ENCODE peak calls at places on chromosome 19, in ten cellular contexts. One of them, this sample, is unnamed.

GRCh38 chr19:17468302-17469091 is 1.8 kb upstream of the SLC27A1 start:
- DNase-seq in Karpas-422: no peak
- DNase-seq in ascending aorta: no peak
- DNase-seq in Peyer's patch: no peak
- DNase-seq in left ventricle myocardium inferior: peak; percentile 83
- DNase-seq in fibroblast of lung: peak; percentile 8
- DNase-seq in stomach: peak; percentile 85
- DNase-seq in ovary: peak; percentile 77
- DNase-seq in SK-N-SH: no peak
- DNase-seq in aorta: no peak
- DNase-seq in this sample: peak; percentile 75

GRCh38 chr19:41995959-41996797 is 2.1 kb upstream of the ATP1A3 start:
- DNase-seq in Karpas-422: peak; percentile 83
- DNase-seq in ascending aorta: no peak
- DNase-seq in Peyer's patch: no peak
- DNase-seq in left ventricle myocardium inferior: no peak
- DNase-seq in fibroblast of lung: no peak
- DNase-seq in stomach: no peak
- DNase-seq in ovary: no peak
- DNase-seq in SK-N-SH: peak; percentile 90
- DNase-seq in aorta: no peak
- DNase-seq in this sample: no peak

GRCh38 chr19:16347706-16348105 is 23.1 kb downstream of the KLF2 start:
- DNase-seq in Karpas-422: no peak
- DNase-seq in ascending aorta: no peak
- DNase-seq in Peyer's patch: no peak
- DNase-seq in left ventricle myocardium inferior: no peak
- DNase-seq in fibroblast of lung: no peak
- DNase-seq in stomach: no peak
- DNase-seq in ovary: no peak
- DNase-seq in SK-N-SH: no peak
- DNase-seq in aorta: no peak
- DNase-seq in this sample: no peak

GRCh38 chr19:32779082-32779481 is 59.5 kb downstream of the TDRD12 start:
- DNase-seq in Karpas-422: no peak
- DNase-seq in ascending aorta: no peak
- DNase-seq in Peyer's patch: no peak
- DNase-seq in left ventricle myocardium inferior: no peak
- DNase-seq in fibroblast of lung: no peak
- DNase-seq in stomach: no peak
- DNase-seq in ovary: no peak
- DNase-seq in SK-N-SH: no peak
- DNase-seq in aorta: no peak
- DNase-seq in this sample: no peak

GRCh38 chr19:18650468-18651001 is 13.7 kb downstream of the KLHL26 start:
- DNase-seq in Karpas-422: no peak
- DNase-seq in ascending aorta: peak; percentile 73
- DNase-seq in Peyer's patch: no peak
- DNase-seq in left ventricle myocardium inferior: peak; percentile 82
- DNase-seq in fibroblast of lung: peak; percentile 81
- DNase-seq in stomach: peak; percentile 45
- DNase-seq in ovary: peak; percentile 66
- DNase-seq in SK-N-SH: no peak
- DNase-seq in aorta: peak; percentile 95
- DNase-seq in this sample: peak; percentile 51

GRCh38 chr19:38852231-38853044 is 2.7 kb upstream of the HNRNPL start:
- DNase-seq in Karpas-422: peak; percentile 82
- DNase-seq in ascending aorta: no peak
- DNase-seq in Peyer's patch: peak; percentile 66
- DNase-seq in left ventricle myocardium inferior: peak; percentile 69
- DNase-seq in fibroblast of lung: peak; percentile 69
- DNase-seq in stomach: peak; percentile 56
- DNase-seq in ovary: peak; percentile 72
- DNase-seq in SK-N-SH: peak; percentile 43
- DNase-seq in aorta: peak; percentile 89
- DNase-seq in this sample: peak; percentile 65

GRCh38 chr19:33469171-33470039 is 52.2 kb downstream of the PEPD start:
- DNase-seq in Karpas-422: no peak
- DNase-seq in ascending aorta: no peak
- DNase-seq in Peyer's patch: no peak
- DNase-seq in left ventricle myocardium inferior: no peak
- DNase-seq in fibroblast of lung: no peak
- DNase-seq in stomach: no peak
- DNase-seq in ovary: no peak
- DNase-seq in SK-N-SH: no peak
- DNase-seq in aorta: peak; percentile 63
- DNase-seq in this sample: no peak

GRCh38 chr19:10339380-10339960 is at the start of gene ICAM3:
- DNase-seq in Karpas-422: peak; percentile 87
- DNase-seq in ascending aorta: no peak
- DNase-seq in Peyer's patch: peak; percentile 73
- DNase-seq in left ventricle myocardium inferior: peak; percentile 32
- DNase-seq in fibroblast of lung: no peak
- DNase-seq in stomach: peak; percentile 36
- DNase-seq in ovary: no peak
- DNase-seq in SK-N-SH: no peak
- DNase-seq in aorta: peak; percentile 73
- DNase-seq in this sample: no peak

GRCh38 chr19:51398096-51398704 is 7.8 kb upstream of the C19orf84 start:
- DNase-seq in Karpas-422: peak; percentile 92
- DNase-seq in ascending aorta: no peak
- DNase-seq in Peyer's patch: no peak
- DNase-seq in left ventricle myocardium inferior: no peak
- DNase-seq in fibroblast of lung: peak; percentile 6
- DNase-seq in stomach: no peak
- DNase-seq in ovary: no peak
- DNase-seq in SK-N-SH: peak; percentile 55
- DNase-seq in aorta: no peak
- DNase-seq in this sample: no peak

GRCh38 chr19:15673176-15673654 is 328 bp downstream of the CYP4F12 start:
- DNase-seq in Karpas-422: no peak
- DNase-seq in ascending aorta: no peak
- DNase-seq in Peyer's patch: no peak
- DNase-seq in left ventricle myocardium inferior: peak; percentile 15
- DNase-seq in fibroblast of lung: no peak
- DNase-seq in stomach: peak; percentile 28
- DNase-seq in ovary: no peak
- DNase-seq in SK-N-SH: no peak
- DNase-seq in aorta: no peak
- DNase-seq in this sample: no peak

GRCh38 chr19:30543243-30543945 is 171.2 kb downstream of the ZNF536 start:
- DNase-seq in Karpas-422: no peak
- DNase-seq in ascending aorta: no peak
- DNase-seq in Peyer's patch: no peak
- DNase-seq in left ventricle myocardium inferior: no peak
- DNase-seq in fibroblast of lung: no peak
- DNase-seq in stomach: no peak
- DNase-seq in ovary: no peak
- DNase-seq in SK-N-SH: no peak
- DNase-seq in aorta: no peak
- DNase-seq in this sample: no peak

GRCh38 chr19:55542292-55542855 is 3.0 kb downstream of the SBK3 start:
- DNase-seq in Karpas-422: no peak
- DNase-seq in ascending aorta: no peak
- DNase-seq in Peyer's patch: no peak
- DNase-seq in left ventricle myocardium inferior: no peak
- DNase-seq in fibroblast of lung: no peak
- DNase-seq in stomach: no peak
- DNase-seq in ovary: no peak
- DNase-seq in SK-N-SH: no peak
- DNase-seq in aorta: no peak
- DNase-seq in this sample: no peak

GRCh38 chr19:40604647-40605200 is 3.6 kb downstream of the LTBP4 start:
- DNase-seq in Karpas-422: no peak
- DNase-seq in ascending aorta: no peak
- DNase-seq in Peyer's patch: no peak
- DNase-seq in left ventricle myocardium inferior: no peak
- DNase-seq in fibroblast of lung: no peak
- DNase-seq in stomach: no peak
- DNase-seq in ovary: peak; percentile 49
- DNase-seq in SK-N-SH: no peak
- DNase-seq in aorta: no peak
- DNase-seq in this sample: no peak

GRCh38 chr19:12364391-12365093 is 941 bp downstream of the ZNF442 start:
- DNase-seq in Karpas-422: no peak
- DNase-seq in ascending aorta: no peak
- DNase-seq in Peyer's patch: no peak
- DNase-seq in left ventricle myocardium inferior: peak; percentile 15
- DNase-seq in fibroblast of lung: peak; percentile 10
- DNase-seq in stomach: no peak
- DNase-seq in ovary: peak; percentile 23
- DNase-seq in SK-N-SH: peak; percentile 54
- DNase-seq in aorta: peak; percentile 75
- DNase-seq in this sample: no peak

GRCh38 chr19:8655340-8655709 is 24.9 kb downstream of the NFILZ start:
- DNase-seq in Karpas-422: no peak
- DNase-seq in ascending aorta: no peak
- DNase-seq in Peyer's patch: no peak
- DNase-seq in left ventricle myocardium inferior: no peak
- DNase-seq in fibroblast of lung: no peak
- DNase-seq in stomach: no peak
- DNase-seq in ovary: no peak
- DNase-seq in SK-N-SH: peak; percentile 22
- DNase-seq in aorta: peak; percentile 58
- DNase-seq in this sample: no peak

GRCh38 chr19:7199613-7200533 is 94.3 kb downstream of the INSR start:
- DNase-seq in Karpas-422: no peak
- DNase-seq in ascending aorta: no peak
- DNase-seq in Peyer's patch: no peak
- DNase-seq in left ventricle myocardium inferior: no peak
- DNase-seq in fibroblast of lung: no peak
- DNase-seq in stomach: peak; percentile 46
- DNase-seq in ovary: no peak
- DNase-seq in SK-N-SH: no peak
- DNase-seq in aorta: no peak
- DNase-seq in this sample: no peak

GRCh38 chr19:18091217-18091608 is 4.5 kb upstream of the IL12RB1 start:
- DNase-seq in Karpas-422: peak; percentile 84
- DNase-seq in ascending aorta: peak; percentile 52
- DNase-seq in Peyer's patch: peak; percentile 94
- DNase-seq in left ventricle myocardium inferior: peak; percentile 52
- DNase-seq in fibroblast of lung: no peak
- DNase-seq in stomach: peak; percentile 61
- DNase-seq in ovary: no peak
- DNase-seq in SK-N-SH: no peak
- DNase-seq in aorta: no peak
- DNase-seq in this sample: no peak

GRCh38 chr19:58033741-58034475 is at the start of gene ZSCAN1:
- DNase-seq in Karpas-422: no peak
- DNase-seq in ascending aorta: no peak
- DNase-seq in Peyer's patch: peak; percentile 29
- DNase-seq in left ventricle myocardium inferior: peak; percentile 90
- DNase-seq in fibroblast of lung: peak; percentile 79
- DNase-seq in stomach: peak; percentile 40
- DNase-seq in ovary: peak; percentile 86
- DNase-seq in SK-N-SH: peak; percentile 92
- DNase-seq in aorta: peak; percentile 90
- DNase-seq in this sample: peak; percentile 93
- H3K4me3 ChIP-seq in Karpas-422: no peak within 1 kb of the TSS
- H3K4me3 ChIP-seq in ascending aorta: peak within 1 kb of the TSS; percentile 50
- H3K4me3 ChIP-seq in Peyer's patch: peak within 1 kb of the TSS; percentile 15
- H3K4me3 ChIP-seq in left ventricle myocardium inferior: peak within 1 kb of the TSS; percentile 70
- H3K4me3 ChIP-seq in fibroblast of lung: no peak within 1 kb of the TSS
- H3K4me3 ChIP-seq in stomach: peak within 1 kb of the TSS; percentile 44
- H3K4me3 ChIP-seq in ovary: peak within 1 kb of the TSS; percentile 6
- H3K4me3 ChIP-seq in SK-N-SH: no peak within 1 kb of the TSS
- H3K4me3 ChIP-seq in aorta: no peak within 1 kb of the TSS
- H3K4me3 ChIP-seq in this sample: no peak within 1 kb of the TSS

GRCh38 chr19:45443462-45444317 is 20.0 kb upstream of the ERCC1 start:
- DNase-seq in Karpas-422: peak; percentile 95
- DNase-seq in ascending aorta: peak; percentile 95
- DNase-seq in Peyer's patch: peak; percentile 78
- DNase-seq in left ventricle myocardium inferior: peak; percentile 97
- DNase-seq in fibroblast of lung: peak; percentile 78
- DNase-seq in stomach: peak; percentile 97
- DNase-seq in ovary: peak; percentile 95
- DNase-seq in SK-N-SH: peak; percentile 97
- DNase-seq in aorta: peak; percentile 100
- DNase-seq in this sample: peak; percentile 90
- H3K4me1 ChIP-seq in Karpas-422: peaks cover 49% of the 10 kb centered on the region
- H3K4me1 ChIP-seq in ascending aorta: peaks cover 24% of the 10 kb centered on the region
- H3K4me1 ChIP-seq in Peyer's patch: peaks cover 35% of the 10 kb centered on the region
- H3K4me1 ChIP-seq in left ventricle myocardium inferior: peaks cover 46% of the 10 kb centered on the region
- H3K4me1 ChIP-seq in fibroblast of lung: peaks cover 17% of the 10 kb centered on the region
- H3K4me1 ChIP-seq in stomach: peaks cover 53% of the 10 kb centered on the region
- H3K4me1 ChIP-seq in ovary: peaks cover 9% of the 10 kb centered on the region
- H3K4me1 ChIP-seq in SK-N-SH: peaks cover 16% of the 10 kb centered on the region
- H3K4me1 ChIP-seq in aorta: no peaks in the 10 kb centered on the region
- H3K4me1 ChIP-seq in this sample: peaks cover 15% of the 10 kb centered on the region

DNA sequence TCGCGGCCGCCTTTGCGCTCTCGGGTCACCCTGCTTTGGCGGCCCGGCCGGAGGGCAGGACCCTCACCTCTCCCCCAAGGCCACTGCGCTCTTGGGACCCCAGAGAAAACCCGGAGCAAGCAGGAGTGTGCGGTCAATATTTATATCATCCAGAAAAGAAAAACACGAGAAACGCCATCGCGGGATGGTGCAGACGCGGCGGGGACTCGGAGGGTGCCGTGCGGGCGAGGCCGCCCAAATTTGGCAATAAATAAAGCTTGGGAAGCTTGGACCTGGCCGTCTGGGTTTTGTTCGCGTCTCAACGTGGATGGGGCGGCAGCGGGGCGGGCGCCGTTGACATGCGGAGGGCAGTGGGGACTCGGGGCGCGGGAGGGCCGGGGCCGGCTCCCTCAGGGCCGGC is 9.6 kb downstream of the CBARP start:
- DNase-seq in Karpas-422: no peak
- DNase-seq in ascending aorta: no peak
- DNase-seq in Peyer's patch: no peak
- DNase-seq in left ventricle myocardium inferior: no peak
- DNase-seq in fibroblast of lung: no peak
- DNase-seq in stomach: no peak
- DNase-seq in ovary: no peak
- DNase-seq in SK-N-SH: no peak
- DNase-seq in aorta: no peak
- DNase-seq in this sample: no peak
- H3K4me3 ChIP-seq in Karpas-422: no peak overlapping the region
- H3K4me3 ChIP-seq in ascending aorta: no peak overlapping the region
- H3K4me3 ChIP-seq in Peyer's patch: no peak overlapping the region
- H3K4me3 ChIP-seq in left ventricle myocardium inferior: no peak overlapping the region
- H3K4me3 ChIP-seq in fibroblast of lung: no peak overlapping the region
- H3K4me3 ChIP-seq in stomach: no peak overlapping the region
- H3K4me3 ChIP-seq in ovary: no peak overlapping the region
- H3K4me3 ChIP-seq in SK-N-SH: no peak overlapping the region
- H3K4me3 ChIP-seq in aorta: no peak overlapping the region
- H3K4me3 ChIP-seq in this sample: no peak overlapping the region

DNA sequence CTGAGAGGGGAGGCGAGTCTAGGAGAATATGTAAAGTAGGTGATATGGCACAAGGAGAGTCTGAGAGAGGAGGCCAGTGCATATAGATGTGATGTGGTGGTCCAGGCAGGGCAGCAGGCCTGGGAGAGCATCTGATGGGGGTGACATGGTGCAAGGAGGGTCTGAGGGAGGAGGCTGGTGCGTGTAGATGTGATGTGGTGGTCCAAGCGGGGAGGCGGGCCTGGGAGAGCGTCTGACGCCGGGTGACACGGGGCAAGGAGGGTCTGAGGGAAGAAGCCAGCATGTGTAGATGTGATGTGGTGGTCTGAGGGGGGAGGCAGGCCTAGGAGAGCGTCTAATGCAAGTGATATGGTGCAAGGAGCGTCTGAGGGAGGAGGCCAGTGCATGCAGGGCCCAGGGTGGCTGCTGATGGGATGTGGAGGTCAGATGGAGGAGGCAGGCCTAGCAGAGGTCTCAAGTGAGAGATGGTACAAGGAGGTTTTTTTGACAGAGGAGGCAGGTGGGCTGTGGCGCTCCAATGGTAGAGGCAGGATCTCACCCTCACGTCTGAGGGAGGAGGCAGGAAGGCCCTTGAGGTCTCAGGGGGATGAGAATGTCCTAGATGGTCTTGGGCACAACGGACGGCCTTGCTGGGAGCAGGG is 16.2 kb downstream of the NFIC start:
- DNase-seq in Karpas-422: no peak
- DNase-seq in ascending aorta: no peak
- DNase-seq in Peyer's patch: no peak
- DNase-seq in left ventricle myocardium inferior: no peak
- DNase-seq in fibroblast of lung: no peak
- DNase-seq in stomach: no peak
- DNase-seq in ovary: no peak
- DNase-seq in SK-N-SH: no peak
- DNase-seq in aorta: no peak
- DNase-seq in this sample: no peak
- H3K4me1 ChIP-seq in Karpas-422: no peaks in the 10 kb centered on the region
- H3K4me1 ChIP-seq in ascending aorta: peaks cover 69% of the 10 kb centered on the region
- H3K4me1 ChIP-seq in Peyer's patch: peaks cover 52% of the 10 kb centered on the region
- H3K4me1 ChIP-seq in left ventricle myocardium inferior: peaks cover 87% of the 10 kb centered on the region
- H3K4me1 ChIP-seq in fibroblast of lung: peaks cover 34% of the 10 kb centered on the region
- H3K4me1 ChIP-seq in stomach: peaks cover 98% of the 10 kb centered on the region
- H3K4me1 ChIP-seq in ovary: peaks cover 56% of the 10 kb centered on the region
- H3K4me1 ChIP-seq in SK-N-SH: peaks cover 44% of the 10 kb centered on the region
- H3K4me1 ChIP-seq in aorta: peaks cover 1% of the 10 kb centered on the region
- H3K4me1 ChIP-seq in this sample: peaks cover 38% of the 10 kb centered on the region